ENCODE peak calls at places on chromosomes 6 and 20, in seven cellular contexts. G is mesendoderm, H is H1, E is H9, D is IMR-90, Y is trophoblast cell, Z is mesenchymal stem cell. V is an unnamed sample.

GRCh38 chr6:26318459-26319404 is 46.3 kb upstream of the BTN3A2 start:
- DNase-seq in G (peak), H (peak), E (no peak), D (no peak), Y (no peak), Z (no peak), V (no peak)

GRCh38 chr20:62427172-62428007 is at the start of gene RBBP8NL:
- DNase-seq in G (peak), H (peak), E (peak), D (no peak), Y (peak), Z (no peak), V (no peak)

GRCh38 chr6:67630146-67630545 is 1004.9 kb upstream of the ADGRB3 start:
- DNase-seq in G (peak), H (no peak), E (no peak), D (peak), Y (no peak), Z (peak), V (no peak)

GRCh38 chr6:25150863-25151262 is 128.3 kb upstream of the CARMIL1 start:
- DNase-seq in G (no peak), H (no peak), E (no peak), D (no peak), Y (no peak), Z (no peak), V (no peak)

GRCh38 chr20:61134286-61135035 is 117.6 kb upstream of the CDH4 start:
- DNase-seq in G (no peak), H (no peak), E (no peak), D (no peak), Y (no peak), Z (no peak), V (no peak)

GRCh38 chr6:123610779-123611178 is 26.0 kb downstream of the TRDN start:
- DNase-seq in G (peak), H (no peak), E (no peak), D (no peak), Y (no peak), Z (no peak), V (no peak)

GRCh38 chr6:25017932-25018581 is 82.3 kb upstream of the RIPOR2 start:
- DNase-seq in G (peak), H (peak), E (peak), D (peak), Y (peak), Z (peak), V (peak)

GRCh38 chr6:149235130-149235561 is 82.4 kb upstream of the TAB2 start:
- DNase-seq in G (no peak), H (no peak), E (no peak), D (peak), Y (peak), Z (peak), V (no peak)

GRCh38 chr6:34381086-34381485 is 11.4 kb downstream of the NUDT3 start:
- DNase-seq in G (no peak), H (no peak), E (no peak), D (peak), Y (no peak), Z (no peak), V (no peak)

GRCh38 chr20:24948939-24949679 is at the start of gene CST7:
- DNase-seq in G (no peak), H (no peak), E (peak), D (no peak), Y (peak), Z (no peak), V (no peak)

GRCh38 chr20:58293453-58293852 is 16.1 kb upstream of the RAB22A start:
- DNase-seq in G (peak), H (no peak), E (peak), D (no peak), Y (peak), Z (no peak), V (peak)

GRCh38 chr6:42391441-42391840 is 60.3 kb downstream of the TRERF1 start:
- DNase-seq in G (no peak), H (no peak), E (no peak), D (no peak), Y (peak), Z (no peak), V (no peak)

GRCh38 chr20:1804554-1804956 is 90.7 kb upstream of the SIRPA start:
- DNase-seq in G (no peak), H (no peak), E (no peak), D (no peak), Y (no peak), Z (no peak), V (no peak)

GRCh38 chr6:153003294-153003645 is 761 bp upstream of the MTRF1L start:
- DNase-seq in G (peak), H (no peak), E (no peak), D (peak), Y (peak), Z (no peak), V (no peak)

GRCh38 chr20:25045343-25045712 is 12.6 kb downstream of the ACSS1 start:
- DNase-seq in G (no peak), H (no peak), E (no peak), D (no peak), Y (no peak), Z (no peak), V (no peak)

GRCh38 chr6:27592107-27592480 is 119.2 kb upstream of the ZNF184 start:
- DNase-seq in G (peak), H (no peak), E (no peak), D (no peak), Y (no peak), Z (no peak), V (no peak)

GRCh38 chr20:62501801-62502495 is 26.2 kb upstream of the GATA5 start:
- DNase-seq in G (no peak), H (no peak), E (no peak), D (peak), Y (peak), Z (peak), V (no peak)

GRCh38 chr20:63356931-63357879 is 3.9 kb downstream of the CHRNA4 start:
- DNase-seq in G (no peak), H (no peak), E (no peak), D (no peak), Y (no peak), Z (no peak), V (no peak)

GRCh38 chr6:41159415-41160082 is 3.4 kb downstream of the TREM2 start:
- DNase-seq in G (no peak), H (peak), E (no peak), D (peak), Y (no peak), Z (peak), V (no peak)

GRCh38 chr6:26195376-26195923 is 108.2 kb downstream of the HFE start:
- DNase-seq in G (peak), H (peak), E (peak), D (peak), Y (peak), Z (peak), V (peak)

GRCh38 chr20:18164356-18164755 is 26.7 kb downstream of the KAT14 start:
- DNase-seq in G (no peak), H (no peak), E (no peak), D (peak), Y (peak), Z (no peak), V (no peak)

GRCh38 chr20:50580016-50580747 is 70.0 kb downstream of the PTPN1 start:
- DNase-seq in G (peak), H (peak), E (peak), D (peak), Y (peak), Z (peak), V (peak)

GRCh38 chr6:79984261-79984660 is 20.2 kb upstream of the TTK start:
- DNase-seq in G (peak), H (no peak), E (peak), D (no peak), Y (no peak), Z (no peak), V (no peak)

GRCh38 chr6:30847421-30847970 is 36.8 kb upstream of the DDR1 start:
- DNase-seq in G (peak), H (peak), E (peak), D (no peak), Y (peak), Z (no peak), V (no peak)

GRCh38 chr6:169274761-169275160 is 21.1 kb upstream of the THBS2 start:
- DNase-seq in G (no peak), H (no peak), E (no peak), D (peak), Y (no peak), Z (no peak), V (no peak)

GRCh38 chr20:35991142-35991771 is 22.9 kb downstream of the CNBD2 start:
- DNase-seq in G (no peak), H (no peak), E (no peak), D (peak), Y (peak), Z (peak), V (no peak)

GRCh38 chr20:39676857-39677351 is 714.8 kb downstream of the DHX35 start:
- DNase-seq in G (no peak), H (no peak), E (no peak), D (peak), Y (no peak), Z (no peak), V (no peak)
- H2AK5ac ChIP-seq in G (no peak), H (no peak), E (no peak), D (no peak), Y (no peak), Z (no peak), V (no peak)

DNA sequence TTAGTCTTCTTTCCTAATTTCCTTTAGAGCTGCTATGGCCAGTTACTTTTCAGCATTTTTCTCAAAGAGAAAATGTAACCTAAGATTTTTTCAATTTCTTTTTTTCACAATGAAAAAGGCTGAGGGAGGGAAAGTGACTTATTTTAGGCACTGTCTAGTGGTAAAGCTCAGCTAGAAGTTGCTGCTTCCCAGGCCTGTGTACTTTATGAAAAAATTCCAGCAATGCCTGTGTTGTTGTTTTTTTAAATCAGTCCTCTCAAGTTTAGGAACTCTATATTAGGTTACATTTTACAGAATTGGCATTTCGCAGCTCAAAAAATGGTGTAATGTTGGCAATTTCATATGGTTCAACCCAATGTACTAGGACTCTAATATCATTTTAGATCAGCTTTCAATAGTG is 269.6 kb downstream of the ARID1B start:
- DNase-seq in G (no peak), H (no peak), E (no peak), D (peak), Y (no peak), Z (no peak), V (no peak)
- H3K4ac ChIP-seq in G (no peak), H (no peak), E (no peak), D (no peak), Y (no peak), Z (no peak), V (no peak)

GRCh38 chr6:73116330-73116729 is 109.0 kb downstream of the KHDC1L start:
- DNase-seq in G (no peak), H (no peak), E (no peak), D (no peak), Y (no peak), Z (no peak), V (no peak)
- H3K27ac ChIP-seq in G (no peak), H (no peak), E (no peak), D (no peak), Y (no peak), Z (no peak), V (no peak)

GRCh38 chr6:36924131-36924530 is 30.4 kb upstream of the PI16 start:
- DNase-seq in G (no peak), H (no peak), E (no peak), D (peak), Y (no peak), Z (peak), V (no peak)
- H2AK5ac ChIP-seq in G (no peak), H (no peak), E (no peak), D (no peak), Y (no peak), Z (no peak), V (no peak)

DNA sequence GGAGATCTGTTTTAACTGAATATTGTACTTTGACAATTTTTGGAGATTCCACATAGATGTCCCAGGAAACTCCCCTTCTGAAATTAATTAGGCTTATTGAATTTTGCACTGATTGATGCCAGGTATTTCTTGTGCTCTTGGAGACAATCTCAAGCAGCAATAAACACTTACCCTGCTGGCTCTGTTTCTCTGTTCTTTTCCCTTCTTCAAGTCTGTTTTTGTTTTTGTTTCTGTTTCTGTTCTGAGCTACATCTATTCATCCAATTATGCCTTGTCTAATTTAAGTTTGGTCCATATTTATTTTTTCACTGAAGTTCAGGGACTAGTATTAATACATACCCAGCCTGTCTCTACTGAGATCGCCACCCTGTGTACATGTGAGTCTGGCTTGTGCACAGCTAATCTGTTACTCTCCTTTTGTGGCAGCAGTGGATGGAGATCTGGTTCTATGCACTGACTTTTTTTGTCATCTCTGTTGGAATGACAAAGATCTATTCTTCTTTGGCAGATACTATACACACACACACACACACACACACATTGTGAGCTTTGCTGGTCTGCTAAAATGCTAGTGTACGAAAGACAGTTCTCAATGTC is 51.9 kb downstream of the IL22RA2 start:
- DNase-seq in G (no peak), H (no peak), E (no peak), D (no peak), Y (no peak), Z (no peak), V (no peak)
- H3K4ac ChIP-seq in G (no peak), H (no peak), E (no peak), D (no peak), Y (no peak), Z (no peak), V (no peak)

DNA sequence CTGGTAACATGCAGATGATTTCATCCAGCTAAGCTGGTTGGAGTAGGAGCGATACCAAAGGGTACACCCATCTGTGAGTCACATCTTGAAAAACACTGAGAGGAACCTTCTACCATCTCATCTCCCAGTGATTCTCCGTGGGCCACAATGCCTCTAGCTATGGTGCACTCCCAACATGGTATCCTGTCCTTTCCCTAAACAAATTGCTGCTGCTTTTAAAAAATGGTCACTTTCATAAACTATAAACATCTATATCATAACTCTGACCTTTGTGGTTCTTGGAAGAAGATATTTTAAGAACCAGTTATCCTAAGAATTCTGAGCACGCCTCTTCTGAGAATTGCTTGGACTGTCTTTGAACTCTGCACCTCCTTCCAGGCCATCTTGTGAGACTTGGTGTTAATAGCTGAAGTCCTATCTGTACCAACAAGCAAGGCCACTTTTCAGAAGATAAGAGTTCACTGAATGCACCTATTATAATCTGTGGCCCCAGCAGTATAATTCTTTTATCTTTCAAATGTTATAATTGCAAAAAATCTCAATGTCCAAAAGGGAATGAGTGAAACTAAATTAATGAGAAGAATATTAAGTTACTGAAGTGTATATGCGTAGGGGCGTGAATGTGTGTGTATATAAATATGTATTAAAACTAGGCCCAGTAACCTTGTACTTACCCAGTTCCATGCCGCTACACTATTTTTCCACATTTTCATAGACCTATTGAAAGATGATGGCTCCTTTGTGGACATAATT is 70.5 kb upstream of the TPD52L1 start:
- DNase-seq in G (no peak), H (no peak), E (no peak), D (no peak), Y (peak), Z (no peak), V (no peak)
- H3K27ac ChIP-seq in G (no peak), H (no peak), E (no peak), D (no peak), Y (no peak), Z (no peak), V (no peak)

DNA sequence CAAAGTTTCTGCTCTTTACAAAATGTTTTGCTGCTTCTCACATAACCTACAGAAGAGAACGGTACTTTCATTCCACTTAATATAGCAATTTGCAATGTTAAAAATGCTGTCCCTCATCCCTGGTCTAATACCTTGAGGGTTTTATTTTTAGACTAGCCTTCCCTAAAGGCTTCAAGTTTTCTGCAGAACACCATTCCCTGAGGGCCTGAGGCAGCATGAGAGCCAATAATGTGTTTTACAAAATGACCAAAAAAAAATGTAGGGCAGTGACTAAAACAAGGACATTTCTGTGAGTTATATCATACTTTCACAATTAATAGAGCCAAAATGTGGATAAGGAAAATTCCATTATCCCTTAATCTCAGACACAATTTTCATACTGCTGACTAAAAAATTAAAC is 22.7 kb downstream of the GPR63 start:
- DNase-seq in G (no peak), H (no peak), E (no peak), D (peak), Y (peak), Z (no peak), V (no peak)
- H2AK5ac ChIP-seq in G (no peak), H (no peak), E (no peak), D (peak), Y (no peak), Z (no peak), V (no peak)

GRCh38 chr20:31567380-31567720 is 37.7 kb upstream of the ID1 start:
- DNase-seq in G (no peak), H (no peak), E (no peak), D (no peak), Y (no peak), Z (no peak), V (no peak)

GRCh38 chr20:31564284-31564683 is 40.8 kb upstream of the ID1 start:
- DNase-seq in G (no peak), H (no peak), E (no peak), D (no peak), Y (no peak), Z (no peak), V (no peak)

GRCh38 chr20:31566332-31566657 is 38.8 kb upstream of the ID1 start:
- DNase-seq in G (no peak), H (no peak), E (no peak), D (no peak), Y (no peak), Z (no peak), V (no peak)

GRCh38 chr20:31566658-31567379 is 38.3 kb upstream of the ID1 start:
- DNase-seq in G (no peak), H (peak), E (peak), D (no peak), Y (no peak), Z (no peak), V (no peak)

DNA sequence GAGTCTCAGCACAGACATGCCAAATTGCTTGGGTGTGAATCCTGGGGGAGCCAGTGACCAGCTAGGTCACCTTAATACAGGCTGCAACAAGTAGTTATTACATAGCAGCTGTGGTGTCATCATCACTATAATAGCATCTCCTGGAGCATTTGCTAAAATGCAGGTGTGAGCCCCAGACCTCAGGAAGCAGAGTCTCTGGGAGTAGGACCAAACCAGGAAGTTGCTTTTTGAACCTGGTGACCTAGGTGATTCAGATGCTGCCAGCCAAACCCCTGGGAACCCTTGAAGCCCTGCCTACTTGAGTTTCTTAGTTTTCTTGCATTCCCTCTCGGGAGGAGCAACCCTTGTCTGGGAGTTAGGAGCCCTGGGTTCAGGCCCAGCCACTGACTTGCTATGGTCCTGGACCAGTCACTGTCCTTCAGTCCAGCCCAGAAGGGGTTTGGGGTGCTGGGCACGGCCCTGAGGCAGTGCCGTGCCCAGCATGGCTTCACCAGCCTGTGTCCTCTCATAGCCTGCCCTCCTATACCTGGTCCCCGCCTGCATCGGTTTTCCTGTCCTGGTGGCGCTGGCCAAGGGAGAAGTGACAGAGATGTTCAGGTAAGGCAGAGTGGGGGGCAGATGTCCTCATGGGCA is 39.3 kb upstream of the ID1 start:
- DNase-seq in G (no peak), H (no peak), E (no peak), D (no peak), Y (no peak), Z (no peak), V (no peak)
- H3K4ac ChIP-seq in G (no peak), H (no peak), E (no peak), D (no peak), Y (no peak), Z (no peak), V (no peak)

GRCh38 chr20:49400410-49400809 is 82.1 kb downstream of the KCNB1 start:
- DNase-seq in G (no peak), H (no peak), E (no peak), D (peak), Y (no peak), Z (no peak), V (no peak)
- H3K27ac ChIP-seq in G (no peak), H (no peak), E (no peak), D (no peak), Y (no peak), Z (no peak), V (no peak)

DNA sequence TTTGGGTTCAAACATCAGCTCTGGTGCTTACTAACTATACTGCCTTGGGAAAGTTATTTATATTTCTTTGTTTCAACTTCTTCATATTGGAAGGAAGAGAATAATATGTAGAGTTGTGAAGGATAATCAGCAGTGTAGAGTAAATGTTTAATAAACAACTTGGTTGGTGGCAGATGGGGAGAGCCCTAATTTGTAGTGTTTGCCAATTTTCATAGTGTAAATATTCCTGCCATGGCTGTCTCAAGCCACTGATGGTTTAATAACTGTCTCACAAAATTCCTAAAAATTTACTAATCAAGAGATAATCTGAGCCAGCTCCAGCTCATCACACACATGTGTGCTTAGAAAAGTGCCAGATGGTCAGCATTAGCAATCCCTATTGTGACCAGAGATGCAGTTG is at the start of gene OR2H2:
- DNase-seq in G (no peak), H (no peak), E (no peak), D (no peak), Y (no peak), Z (no peak), V (no peak)
- H2AK5ac ChIP-seq in G (no peak), H (no peak), E (no peak), D (no peak), Y (no peak), Z (no peak), V (no peak)

V was measured in neuronal stem cell.